ENCODE peak calls at places on chromosomes 4 and X, in five cellular contexts. V, Q, S, O and R are unnamed samples.

GRCh38 chrX:72712094-72712755 is 1.9 kb downstream of the PHKA1 start:
- DNase-seq in O (no peak), V (no peak), S (peak), Q (peak), R (no peak)

GRCh38 chrX:68440940-68441339 is 7.6 kb upstream of the OPHN1 start:
- DNase-seq in V (no peak), Q (peak), O (no peak), S (peak), R (no peak)

GRCh38 chrX:57595381-57595811 is 3.6 kb downstream of the ZXDB start:
- DNase-seq in O (no peak), S (peak), V (no peak), Q (peak), R (no peak)

GRCh38 chr4:114132830-114133229 is 153.4 kb upstream of the ARSJ start:
- DNase-seq in S (peak), V (no peak), O (no peak), Q (no peak), R (no peak)

GRCh38 chr4:522911-523443 is 24.0 kb downstream of the PIGG start:
- DNase-seq in Q (no peak), V (no peak), S (no peak), O (no peak), R (no peak)

GRCh38 chrX:108945883-108946523 is 209.6 kb upstream of the IRS4 start:
- DNase-seq in V (no peak), Q (no peak), S (no peak), O (no peak), R (no peak)

GRCh38 chr4:151931563-151931962 is 170.8 kb upstream of the GATB start:
- DNase-seq in S (no peak), O (peak), Q (no peak), V (no peak), R (no peak)

GRCh38 chr4:13355036-13355910 is 128.9 kb downstream of the RAB28 start:
- DNase-seq in V (no peak), O (no peak), S (peak), Q (peak), R (no peak)

GRCh38 chrX:153640736-153641574 is 6.0 kb upstream of the DUSP9 start:
- DNase-seq in S (no peak), O (no peak), V (no peak), Q (no peak), R (peak)

GRCh38 chr4:53591372-53591892 is at the start of gene LNX1:
- DNase-seq in Q (no peak), S (no peak), O (peak), V (no peak), R (peak)

GRCh38 chr4:41146716-41147506 is 67.4 kb downstream of the APBB2 start:
- DNase-seq in V (peak), O (no peak), Q (peak), S (peak), R (peak)

GRCh38 chr4:11765849-11766453 is 337.3 kb upstream of the HS3ST1 start:
- DNase-seq in O (no peak), Q (peak), S (peak), V (peak), R (peak)

GRCh38 chr4:186487726-186488125 is 67.6 kb downstream of the MTNR1A start:
- DNase-seq in S (no peak), V (no peak), O (no peak), Q (no peak), R (no peak)

GRCh38 chr4:153084939-153085630 is 119.2 kb upstream of the TRIM2 start:
- DNase-seq in S (peak), O (peak), Q (peak), V (peak), R (peak)

GRCh38 chr4:102533916-102534315 is 32.8 kb downstream of the NFKB1 start:
- DNase-seq in Q (no peak), S (no peak), O (no peak), V (no peak), R (no peak)

GRCh38 chr4:102533348-102533747 is 32.2 kb downstream of the NFKB1 start:
- DNase-seq in V (no peak), O (no peak), S (no peak), Q (no peak), R (no peak)

GRCh38 chr4:102529977-102530376 is 28.8 kb downstream of the NFKB1 start:
- DNase-seq in O (no peak), S (no peak), Q (no peak), V (no peak), R (no peak)

GRCh38 chr4:102530986-102531385 is 29.8 kb downstream of the NFKB1 start:
- DNase-seq in V (no peak), Q (no peak), S (no peak), O (no peak), R (no peak)

DNA sequence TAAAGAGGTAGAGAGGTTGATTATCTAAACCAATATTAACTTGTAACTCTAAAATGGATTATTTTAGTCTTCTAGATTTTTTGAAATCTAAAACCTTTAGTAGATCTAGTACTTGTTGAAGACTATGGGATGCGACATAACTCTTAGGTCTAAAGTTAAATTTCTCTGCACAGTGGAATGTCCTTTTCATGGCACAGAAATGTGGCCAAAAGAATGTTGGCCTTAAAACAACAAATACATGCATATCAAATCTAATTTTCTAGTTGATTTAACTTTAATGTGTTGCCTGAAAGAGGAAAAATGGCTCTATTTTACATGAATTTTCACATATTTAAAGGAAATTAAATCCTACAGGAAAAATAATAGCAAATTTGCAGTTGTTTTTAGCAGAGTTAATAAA is 30.3 kb downstream of the NFKB1 start:
- DNase-seq in V (no peak), O (no peak), Q (peak), S (no peak), R (no peak)
- H2AFZ ChIP-seq in V (no peak), O (no peak), Q (no peak), S (no peak), R (no peak)

GRCh38 chrX:44873415-44874270 is 655 bp downstream of the KDM6A start:
- DNase-seq in O (peak), S (peak), V (no peak), Q (peak), R (no peak)
- H3K18ac ChIP-seq in O (no peak), S (peak), V (peak), Q (peak), R (peak)

GRCh38 chr4:8038702-8039251 is 99.1 kb upstream of the AFAP1 start:
- DNase-seq in V (no peak), S (no peak), O (no peak), Q (no peak), R (no peak)

GRCh38 chr4:8035371-8035780 is 95.7 kb upstream of the AFAP1 start:
- DNase-seq in S (peak), Q (peak), O (no peak), V (no peak), R (no peak)

GRCh38 chr4:8038083-8038482 is 98.4 kb upstream of the AFAP1 start:
- DNase-seq in O (no peak), S (no peak), Q (no peak), V (no peak), R (no peak)

GRCh38 chr4:8039290-8039689 is 99.6 kb upstream of the AFAP1 start:
- DNase-seq in V (peak), O (no peak), S (no peak), Q (no peak), R (no peak)

GRCh38 chr4:8037150-8037769 is 97.6 kb upstream of the AFAP1 start:
- DNase-seq in Q (no peak), O (no peak), S (no peak), V (no peak), R (no peak)
- H3K23ac ChIP-seq in Q (no peak), O (no peak), S (no peak), V (peak), R (no peak)

DNA sequence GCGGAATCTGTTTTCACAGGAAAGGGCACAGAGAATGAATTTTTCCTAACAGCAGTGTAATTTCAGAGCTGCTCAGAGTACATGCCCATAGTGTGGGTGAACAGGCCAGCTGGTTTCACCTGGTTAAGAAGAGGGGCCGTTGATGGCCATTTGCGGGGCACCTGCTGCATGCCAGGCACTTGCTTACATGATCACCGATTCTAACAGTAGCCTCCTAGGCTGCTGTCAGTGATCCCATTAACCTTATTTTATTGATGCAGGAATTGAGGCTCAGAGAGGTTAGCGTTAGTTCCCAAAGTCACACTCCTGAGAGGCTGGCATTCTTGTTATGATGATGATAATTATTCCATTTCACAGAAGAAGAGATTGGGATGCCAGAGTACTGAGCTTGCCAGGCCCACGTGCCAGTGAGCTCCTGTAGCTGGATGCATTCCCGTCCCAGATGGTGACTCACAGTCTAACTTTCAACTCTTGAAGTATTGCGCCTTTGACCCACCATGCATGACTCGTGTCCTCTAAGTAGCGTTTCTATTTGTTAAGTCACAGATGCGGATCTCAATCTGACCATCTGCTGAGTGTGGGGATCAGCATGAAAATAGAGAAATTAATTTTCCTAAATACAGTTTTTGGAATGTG is 76.5 kb downstream of the PSAPL1 start:
- DNase-seq in S (peak), Q (peak), O (no peak), V (no peak), R (no peak)
- H2AFZ ChIP-seq in S (no peak), Q (no peak), O (no peak), V (no peak), R (no peak)

DNA sequence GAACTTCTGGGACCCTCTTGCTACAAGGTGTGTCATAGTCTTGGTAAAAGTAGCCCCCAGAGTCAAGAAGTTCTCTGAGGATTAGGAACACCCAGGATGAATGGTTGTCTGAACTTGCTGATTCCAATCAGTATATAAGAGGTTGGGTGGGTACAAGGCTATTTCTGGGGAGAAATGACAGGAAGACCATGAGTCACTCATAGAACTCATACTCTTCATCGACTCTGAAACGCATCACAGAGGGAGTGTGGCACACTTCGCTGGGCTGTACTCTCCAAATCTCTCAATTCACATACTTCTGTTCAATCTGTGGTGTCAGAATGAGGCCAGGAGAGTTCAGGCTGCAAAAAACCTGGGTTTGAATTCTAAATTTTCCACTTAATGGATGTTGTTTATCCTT is 193.2 kb upstream of the LEF1 start:
- DNase-seq in S (peak), V (no peak), O (no peak), Q (no peak), R (no peak)
- H3K18ac ChIP-seq in S (peak), V (no peak), O (no peak), Q (no peak), R (no peak)

GRCh38 chr4:73998040-73999011 is at the start of gene CXCL5:
- DNase-seq in S (peak), Q (peak), O (peak), V (peak), R (peak)
- H3K23ac ChIP-seq in S (no peak), Q (peak), O (no peak), V (no peak), R (no peak)

GRCh38 chr4:184362338-184362737 is 112.0 kb downstream of the IRF2 start:
- DNase-seq in O (no peak), S (peak), V (no peak), Q (no peak), R (peak)
- H2AFZ ChIP-seq in O (no peak), S (no peak), V (no peak), Q (no peak), R (no peak)

GRCh38 chr4:118337954-118338353 is 14.8 kb downstream of the PRSS12 start:
- DNase-seq in V (no peak), Q (peak), S (no peak), O (no peak), R (no peak)
- H3K18ac ChIP-seq in V (no peak), Q (peak), S (no peak), O (no peak), R (no peak)